ENCODE peak calls at places on chromosome 7, in seven cellular contexts. One of them, this sample, is unnamed. For H3K9me3, the result is how much of the 10 kb centered on the place peaks cover.

GRCh38 chr7:47481656-47482012 is 100.3 kb downstream of the TNS3 start:
- DNase-seq in osteoblast: no peak
- DNase-seq in transverse colon: no peak
- DNase-seq in neuronal stem cell: no peak
- DNase-seq in HCT116: no peak
- DNase-seq in AG04450: no peak
- DNase-seq in thyroid gland: no peak
- DNase-seq in this sample: no peak

GRCh38 chr7:44768663-44769361 is 20.2 kb downstream of the ZMIZ2 start:
- DNase-seq in AG04450: no peak
- DNase-seq in transverse colon: no peak
- DNase-seq in neuronal stem cell: no peak
- DNase-seq in HCT116: no peak
- DNase-seq in osteoblast: peak
- DNase-seq in thyroid gland: no peak
- DNase-seq in this sample: no peak

GRCh38 chr7:76069238-76069638 is 21.3 kb downstream of the MDH2 start:
- DNase-seq in HCT116: peak
- DNase-seq in osteoblast: peak
- DNase-seq in AG04450: peak
- DNase-seq in transverse colon: peak
- DNase-seq in thyroid gland: peak
- DNase-seq in neuronal stem cell: no peak
- DNase-seq in this sample: peak

GRCh38 chr7:5345171-5345570 is 62.4 kb downstream of the SLC29A4 start:
- DNase-seq in transverse colon: no peak
- DNase-seq in neuronal stem cell: no peak
- DNase-seq in AG04450: no peak
- DNase-seq in HCT116: no peak
- DNase-seq in osteoblast: peak
- DNase-seq in thyroid gland: no peak
- DNase-seq in this sample: no peak

GRCh38 chr7:124188576-124188975 is 155.7 kb upstream of the TMEM229A start:
- DNase-seq in AG04450: no peak
- DNase-seq in osteoblast: no peak
- DNase-seq in neuronal stem cell: no peak
- DNase-seq in transverse colon: no peak
- DNase-seq in thyroid gland: no peak
- DNase-seq in HCT116: no peak
- DNase-seq in this sample: no peak

GRCh38 chr7:110522751-110523200 is 568.2 kb upstream of the LRRN3 start:
- DNase-seq in thyroid gland: no peak
- DNase-seq in AG04450: no peak
- DNase-seq in neuronal stem cell: no peak
- DNase-seq in osteoblast: no peak
- DNase-seq in transverse colon: no peak
- DNase-seq in HCT116: no peak
- DNase-seq in this sample: peak

GRCh38 chr7:137564677-137565076 is 221.1 kb upstream of the PTN start:
- DNase-seq in HCT116: no peak
- DNase-seq in AG04450: no peak
- DNase-seq in neuronal stem cell: no peak
- DNase-seq in osteoblast: no peak
- DNase-seq in thyroid gland: no peak
- DNase-seq in transverse colon: no peak
- DNase-seq in this sample: no peak

GRCh38 chr7:141974831-141975230 is 1.3 kb upstream of the TAS2R38 start:
- DNase-seq in osteoblast: no peak
- DNase-seq in HCT116: peak
- DNase-seq in AG04450: no peak
- DNase-seq in neuronal stem cell: no peak
- DNase-seq in transverse colon: peak
- DNase-seq in thyroid gland: peak
- DNase-seq in this sample: peak

GRCh38 chr7:142567676-142568075 is 181.6 kb upstream of the PRSS1 start:
- DNase-seq in transverse colon: no peak
- DNase-seq in thyroid gland: no peak
- DNase-seq in neuronal stem cell: no peak
- DNase-seq in AG04450: no peak
- DNase-seq in HCT116: no peak
- DNase-seq in osteoblast: no peak
- DNase-seq in this sample: no peak

GRCh38 chr7:127047521-127047920 is 205.2 kb downstream of the GRM8 start:
- DNase-seq in osteoblast: no peak
- DNase-seq in AG04450: no peak
- DNase-seq in HCT116: no peak
- DNase-seq in neuronal stem cell: no peak
- DNase-seq in transverse colon: no peak
- DNase-seq in thyroid gland: no peak
- DNase-seq in this sample: no peak

GRCh38 chr7:142864980-142865747 is 10.3 kb downstream of the EPHB6 start:
- DNase-seq in osteoblast: peak
- DNase-seq in HCT116: no peak
- DNase-seq in neuronal stem cell: no peak
- DNase-seq in AG04450: no peak
- DNase-seq in thyroid gland: no peak
- DNase-seq in transverse colon: no peak
- DNase-seq in this sample: peak

GRCh38 chr7:70069977-70070376 is 471.7 kb downstream of the AUTS2 start:
- DNase-seq in HCT116: no peak
- DNase-seq in AG04450: no peak
- DNase-seq in transverse colon: no peak
- DNase-seq in osteoblast: no peak
- DNase-seq in neuronal stem cell: no peak
- DNase-seq in thyroid gland: no peak
- DNase-seq in this sample: no peak

GRCh38 chr7:79334841-79335240 is 118.6 kb downstream of the MAGI2 start:
- DNase-seq in transverse colon: no peak
- DNase-seq in AG04450: no peak
- DNase-seq in thyroid gland: no peak
- DNase-seq in HCT116: no peak
- DNase-seq in neuronal stem cell: no peak
- DNase-seq in osteoblast: no peak
- DNase-seq in this sample: no peak

GRCh38 chr7:142357953-142358520 is 100.2 kb upstream of the PRSS58 start:
- DNase-seq in thyroid gland: peak
- DNase-seq in HCT116: peak
- DNase-seq in neuronal stem cell: peak
- DNase-seq in AG04450: peak
- DNase-seq in transverse colon: peak
- DNase-seq in osteoblast: peak
- DNase-seq in this sample: peak

GRCh38 chr7:29243777-29244655 is 49.4 kb downstream of the CHN2 start:
- DNase-seq in osteoblast: no peak
- DNase-seq in AG04450: no peak
- DNase-seq in HCT116: peak
- DNase-seq in transverse colon: no peak
- DNase-seq in neuronal stem cell: no peak
- DNase-seq in thyroid gland: no peak
- DNase-seq in this sample: no peak

GRCh38 chr7:66871076-66871475 is 49.9 kb upstream of the TMEM248 start:
- DNase-seq in osteoblast: no peak
- DNase-seq in thyroid gland: no peak
- DNase-seq in AG04450: no peak
- DNase-seq in HCT116: no peak
- DNase-seq in transverse colon: no peak
- DNase-seq in neuronal stem cell: no peak
- DNase-seq in this sample: no peak

GRCh38 chr7:68800316-68800715 is 798.0 kb upstream of the AUTS2 start:
- DNase-seq in HCT116: no peak
- DNase-seq in neuronal stem cell: no peak
- DNase-seq in thyroid gland: no peak
- DNase-seq in osteoblast: no peak
- DNase-seq in transverse colon: no peak
- DNase-seq in AG04450: no peak
- DNase-seq in this sample: peak

GRCh38 chr7:140230862-140231778 is 54.3 kb upstream of the KDM7A start:
- DNase-seq in transverse colon: peak
- DNase-seq in thyroid gland: peak
- DNase-seq in neuronal stem cell: peak
- DNase-seq in HCT116: peak
- DNase-seq in AG04450: no peak
- DNase-seq in osteoblast: peak
- DNase-seq in this sample: no peak

GRCh38 chr7:132422502-132423101 is 153.7 kb downstream of the PLXNA4 start:
- DNase-seq in thyroid gland: no peak
- DNase-seq in osteoblast: peak
- DNase-seq in neuronal stem cell: no peak
- DNase-seq in HCT116: no peak
- DNase-seq in transverse colon: no peak
- DNase-seq in AG04450: no peak
- DNase-seq in this sample: no peak

GRCh38 chr7:117588352-117588794 is 108.5 kb downstream of the CFTR start:
- DNase-seq in osteoblast: no peak
- DNase-seq in AG04450: peak
- DNase-seq in HCT116: no peak
- DNase-seq in thyroid gland: no peak
- DNase-seq in transverse colon: no peak
- DNase-seq in neuronal stem cell: no peak
- DNase-seq in this sample: no peak

GRCh38 chr7:30922596-30922995 is 10.9 kb downstream of the AQP1 start:
- DNase-seq in neuronal stem cell: no peak
- DNase-seq in thyroid gland: no peak
- DNase-seq in transverse colon: peak
- DNase-seq in HCT116: no peak
- DNase-seq in AG04450: no peak
- DNase-seq in osteoblast: peak
- DNase-seq in this sample: no peak

GRCh38 chr7:64618785-64619456 is 47.0 kb upstream of the ZNF107 start:
- DNase-seq in AG04450: no peak
- DNase-seq in thyroid gland: no peak
- DNase-seq in HCT116: peak
- DNase-seq in osteoblast: no peak
- DNase-seq in transverse colon: no peak
- DNase-seq in neuronal stem cell: no peak
- DNase-seq in this sample: peak

GRCh38 chr7:128405345-128406146 is 4.2 kb downstream of the IMPDH1 start:
- DNase-seq in neuronal stem cell: peak
- DNase-seq in transverse colon: peak
- DNase-seq in thyroid gland: peak
- DNase-seq in osteoblast: peak
- DNase-seq in HCT116: no peak
- DNase-seq in AG04450: no peak
- DNase-seq in this sample: no peak

GRCh38 chr7:139572071-139572470 is 48.6 kb downstream of the CLEC2L start:
- DNase-seq in transverse colon: no peak
- DNase-seq in neuronal stem cell: no peak
- DNase-seq in HCT116: no peak
- DNase-seq in osteoblast: no peak
- DNase-seq in thyroid gland: no peak
- DNase-seq in AG04450: no peak
- DNase-seq in this sample: no peak

GRCh38 chr7:57398548-57398947 is 51.4 kb upstream of the ZNF716 start:
- DNase-seq in thyroid gland: no peak
- DNase-seq in AG04450: no peak
- DNase-seq in HCT116: no peak
- DNase-seq in transverse colon: no peak
- DNase-seq in neuronal stem cell: no peak
- DNase-seq in osteoblast: no peak
- DNase-seq in this sample: no peak
- H3K9me3 ChIP-seq in thyroid gland: under half
- H3K9me3 ChIP-seq in AG04450: under half
- H3K9me3 ChIP-seq in HCT116: under half
- H3K9me3 ChIP-seq in transverse colon: under half
- H3K9me3 ChIP-seq in neuronal stem cell: under half
- H3K9me3 ChIP-seq in osteoblast: under half
- H3K9me3 ChIP-seq in this sample: under half

DNA sequence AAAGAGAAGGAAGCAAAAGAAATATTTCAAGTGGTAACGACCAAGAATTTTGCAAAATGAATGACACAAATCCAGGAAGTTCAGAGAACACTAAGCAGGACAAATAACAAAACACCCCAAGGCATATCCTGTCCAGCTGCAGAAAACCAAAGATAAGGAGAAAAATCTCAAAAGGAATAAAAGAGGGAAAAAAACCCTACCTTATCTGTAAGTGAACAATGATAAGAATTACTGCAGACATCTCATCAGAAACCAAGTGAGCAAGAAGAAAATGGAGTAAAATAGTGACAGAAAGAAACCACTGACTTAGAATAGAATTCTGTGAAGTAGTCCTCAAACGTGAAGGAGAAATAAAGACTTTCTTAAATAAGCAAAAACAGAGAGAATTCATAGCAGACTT is 21.8 kb downstream of the CARD11 start:
- DNase-seq in neuronal stem cell: no peak
- DNase-seq in thyroid gland: no peak
- DNase-seq in HCT116: no peak
- DNase-seq in osteoblast: no peak
- DNase-seq in transverse colon: no peak
- DNase-seq in AG04450: no peak
- DNase-seq in this sample: no peak
- H3K9me3 ChIP-seq in neuronal stem cell: under half
- H3K9me3 ChIP-seq in thyroid gland: under half
- H3K9me3 ChIP-seq in HCT116: under half
- H3K9me3 ChIP-seq in osteoblast: under half
- H3K9me3 ChIP-seq in transverse colon: under half
- H3K9me3 ChIP-seq in AG04450: under half
- H3K9me3 ChIP-seq in this sample: under half

GRCh38 chr7:4233146-4233545 is 448.9 kb upstream of the FOXK1 start:
- DNase-seq in transverse colon: no peak
- DNase-seq in HCT116: no peak
- DNase-seq in thyroid gland: no peak
- DNase-seq in osteoblast: no peak
- DNase-seq in neuronal stem cell: no peak
- DNase-seq in AG04450: no peak
- DNase-seq in this sample: no peak
- H3K9me3 ChIP-seq in transverse colon: under half
- H3K9me3 ChIP-seq in HCT116: under half
- H3K9me3 ChIP-seq in thyroid gland: under half
- H3K9me3 ChIP-seq in osteoblast: under half
- H3K9me3 ChIP-seq in neuronal stem cell: under half
- H3K9me3 ChIP-seq in AG04450: half or more
- H3K9me3 ChIP-seq in this sample: under half

DNA sequence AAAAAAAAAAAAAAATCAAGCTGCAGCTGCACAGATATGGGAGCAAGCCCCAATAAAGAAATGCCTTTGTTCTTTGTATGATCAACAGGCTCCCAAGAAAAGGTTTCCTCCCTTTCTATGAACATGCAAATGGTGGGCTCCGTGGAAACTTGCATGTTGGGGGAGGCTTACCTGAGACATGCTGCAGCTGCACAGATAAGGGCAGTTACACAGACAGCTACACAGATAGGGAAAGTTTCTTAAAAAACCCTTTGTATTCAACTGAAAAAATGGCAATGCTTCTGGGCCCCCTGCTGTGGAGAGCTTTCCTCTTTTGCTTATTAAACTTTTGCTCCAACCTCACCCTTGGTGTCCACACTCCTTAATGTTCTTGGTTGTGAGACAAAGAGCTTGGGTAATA is 29.8 kb upstream of the ZNF746 start:
- DNase-seq in AG04450: no peak
- DNase-seq in neuronal stem cell: no peak
- DNase-seq in HCT116: no peak
- DNase-seq in transverse colon: no peak
- DNase-seq in thyroid gland: no peak
- DNase-seq in osteoblast: no peak
- DNase-seq in this sample: no peak
- H3K9me3 ChIP-seq in AG04450: under half
- H3K9me3 ChIP-seq in neuronal stem cell: under half
- H3K9me3 ChIP-seq in HCT116: under half
- H3K9me3 ChIP-seq in transverse colon: under half
- H3K9me3 ChIP-seq in thyroid gland: under half
- H3K9me3 ChIP-seq in osteoblast: under half
- H3K9me3 ChIP-seq in this sample: under half

This sample was measured in PC-9.